ENCODE peak calls at places on chromosomes 1 and 21, in seven cellular contexts. V is GM19239; G is RPMI7951; H is occipital lobe; J is neural progenitor cell; C is GM06990; Z is CD4-positive, CD25-positive, alpha-beta regulatory T cell. I is an unnamed sample.

GRCh38 chr1:153040950-153041631 is at the start of gene SPRR2D:
- DNase-seq in V (no peak), G (no peak), H (no peak), J (no peak), C (no peak), Z (no peak), I (no peak)

GRCh38 chr21:43322805-43323204 is 104.1 kb downstream of the SIK1 start:
- DNase-seq in V (no peak), G (no peak), H (no peak), J (no peak), C (no peak), Z (no peak), I (no peak)

GRCh38 chr21:28548291-28548690 is 444.4 kb downstream of the LTN1 start:
- DNase-seq in V (no peak), G (no peak), H (no peak), J (no peak), C (no peak), Z (no peak), I (peak; percentile 30)

GRCh38 chr1:2198571-2198970 is 4.0 kb upstream of the FAAP20 start:
- DNase-seq in V (no peak), G (no peak), H (no peak), J (no peak), C (no peak), Z (no peak), I (no peak)

GRCh38 chr1:239293350-239294111 is 92.8 kb upstream of the CHRM3 start:
- DNase-seq in V (no peak), G (no peak), H (no peak), J (no peak), C (no peak), Z (no peak), I (no peak)

GRCh38 chr1:155940993-155941844 is at the start of gene RXFP4:
- DNase-seq in V (no peak), G (no peak), H (no peak), J (no peak), C (no peak), Z (no peak), I (no peak)

GRCh38 chr21:16302851-16303282 is 573.1 kb downstream of the USP25 start:
- DNase-seq in V (no peak), G (no peak), H (peak; percentile 41), J (no peak), C (no peak), Z (no peak), I (no peak)

GRCh38 chr1:19483261-19483660 is 2.1 kb downstream of the CAPZB start:
- DNase-seq in V (no peak), G (no peak), H (no peak), J (no peak), C (no peak), Z (peak; percentile 74), I (no peak)

GRCh38 chr1:79128726-79129125 is 122.2 kb upstream of the ADGRL4 start:
- DNase-seq in V (no peak), G (peak; percentile 81), H (peak; percentile 12), J (no peak), C (no peak), Z (no peak), I (peak; percentile 83)

GRCh38 chr21:37367301-37367757 is 756 bp downstream of the DYRK1A start:
- DNase-seq in V (no peak), G (no peak), H (no peak), J (peak; percentile 30), C (peak; percentile 43), Z (peak; percentile 23), I (no peak)

GRCh38 chr1:200184196-200184595 is 156.7 kb downstream of the NR5A2 start:
- DNase-seq in V (no peak), G (peak; percentile 83), H (no peak), J (no peak), C (no peak), Z (no peak), I (peak; percentile 64)

GRCh38 chr1:246608616-246609376 is 42.5 kb downstream of the CNST start:
- DNase-seq in V (peak; percentile 29), G (peak; percentile 88), H (no peak), J (peak; percentile 35), C (peak; percentile 23), Z (peak; percentile 56), I (peak; percentile 88)